ENCODE peak calls at places on chromosomes 1 and 21, in ten cellular contexts. D is thoracic aorta; I is A549; F is heart right ventricle; X is lower lobe of right lung; Q is OCI-LY7; Z is GM23338; Y is left ventricle myocardium inferior; U is CD8-positive, alpha-beta memory T cell; N is lung. J is an unnamed sample. For H3K4me1, the result is how much of the 10 kb centered on the place peaks cover.

GRCh38 chr1:23814016-23814415 is 11.2 kb downstream of the HMGCL start:
- DNase-seq in F (no peak), N (no peak), Q (no peak), Z (no peak), D (no peak), U (no peak), X (no peak), I (no peak), Y (no peak), J (no peak)

GRCh38 chr1:22139817-22140216 is 3.1 kb downstream of the WNT4 start:
- DNase-seq in F (no peak), N (no peak), Y (no peak), Q (no peak), X (no peak), Z (no peak), U (no peak), I (no peak), D (no peak), J (no peak)

GRCh38 chr1:29698033-29698432 is 461.7 kb downstream of the PTPRU start:
- DNase-seq in D (no peak), Q (no peak), F (no peak), I (peak), Y (no peak), N (no peak), Z (peak), U (no peak), X (no peak), J (no peak)

GRCh38 chr1:78716186-78716585 is 66.6 kb downstream of the IFI44 start:
- DNase-seq in D (no peak), Y (no peak), Z (no peak), F (no peak), X (no peak), Q (no peak), U (no peak), N (no peak), I (no peak), J (no peak)

GRCh38 chr1:3001471-3002348 is 19.6 kb upstream of the ACTRT2 start:
- DNase-seq in N (no peak), Q (no peak), X (no peak), F (no peak), U (no peak), Z (no peak), D (no peak), I (no peak), Y (no peak), J (no peak)

GRCh38 chr1:20057886-20058420 is 12.0 kb upstream of the PLA2G5 start:
- DNase-seq in N (no peak), Q (no peak), D (no peak), F (no peak), X (no peak), I (no peak), Z (no peak), U (no peak), Y (no peak), J (no peak)

GRCh38 chr1:207454046-207454964 is at the start of gene CR2:
- DNase-seq in N (peak), U (peak), X (peak), F (no peak), Q (peak), Z (peak), I (peak), D (no peak), Y (peak), J (peak)

GRCh38 chr1:155073377-155074272 is 5.0 kb upstream of the EFNA3 start:
- DNase-seq in U (no peak), Q (peak), I (no peak), N (no peak), X (no peak), F (no peak), Y (no peak), Z (no peak), D (no peak), J (no peak)

GRCh38 chr1:86015375-86015774 is 141.2 kb downstream of the COL24A1 start:
- DNase-seq in Z (no peak), X (no peak), U (no peak), Q (no peak), D (no peak), N (no peak), Y (no peak), I (no peak), F (no peak), J (no peak)

GRCh38 chr1:152622803-152623202 is at the start of gene LCE3A:
- DNase-seq in Y (no peak), X (no peak), U (no peak), D (no peak), I (no peak), N (no peak), Z (peak), F (no peak), Q (no peak), J (no peak)

GRCh38 chr1:201656670-201657032 is 117.7 kb downstream of the NAV1 start:
- DNase-seq in Q (no peak), Y (peak), Z (no peak), D (no peak), I (no peak), N (no peak), X (no peak), F (no peak), U (no peak), J (no peak)

GRCh38 chr1:165836664-165837482 is 9.5 kb downstream of the UCK2 start:
- DNase-seq in D (no peak), I (peak), Y (no peak), F (no peak), Q (no peak), N (peak), Z (peak), U (no peak), X (no peak), J (no peak)

GRCh38 chr1:100441651-100442050 is 89.3 kb downstream of the CDC14A start:
- DNase-seq in U (no peak), F (no peak), N (no peak), D (no peak), Y (no peak), I (no peak), X (no peak), Q (no peak), Z (no peak), J (no peak)

GRCh38 chr1:23249785-23250184 is 32.5 kb upstream of the HTR1D start:
- DNase-seq in I (no peak), D (no peak), Y (no peak), U (no peak), Q (no peak), N (no peak), F (no peak), Z (no peak), X (no peak), J (no peak)

GRCh38 chr1:1347663-1348419 is 1.4 kb downstream of the DVL1 start:
- DNase-seq in Z (no peak), F (no peak), Q (no peak), U (no peak), I (peak), N (no peak), D (no peak), Y (peak), X (no peak), J (no peak)

GRCh38 chr1:74505889-74506288 is 6.5 kb downstream of the LRRC53 start:
- DNase-seq in Q (no peak), X (no peak), D (no peak), I (no peak), Y (no peak), U (no peak), N (no peak), F (no peak), Z (no peak), J (no peak)

GRCh38 chr1:52476943-52477342 is 72.5 kb downstream of the PRPF38A start:
- DNase-seq in Q (no peak), I (no peak), X (no peak), F (no peak), D (no peak), U (no peak), Y (no peak), Z (no peak), N (no peak), J (no peak)

GRCh38 chr1:224542783-224543440 is 73.2 kb upstream of the CNIH3 start:
- DNase-seq in U (no peak), N (no peak), Z (no peak), Y (no peak), X (no peak), I (peak), F (no peak), D (no peak), Q (no peak), J (no peak)

GRCh38 chr1:30085814-30086770 is 637.3 kb downstream of the MATN1 start:
- DNase-seq in Q (peak), Z (peak), D (peak), I (peak), Y (peak), X (peak), N (no peak), F (peak), U (peak), J (no peak)

DNA sequence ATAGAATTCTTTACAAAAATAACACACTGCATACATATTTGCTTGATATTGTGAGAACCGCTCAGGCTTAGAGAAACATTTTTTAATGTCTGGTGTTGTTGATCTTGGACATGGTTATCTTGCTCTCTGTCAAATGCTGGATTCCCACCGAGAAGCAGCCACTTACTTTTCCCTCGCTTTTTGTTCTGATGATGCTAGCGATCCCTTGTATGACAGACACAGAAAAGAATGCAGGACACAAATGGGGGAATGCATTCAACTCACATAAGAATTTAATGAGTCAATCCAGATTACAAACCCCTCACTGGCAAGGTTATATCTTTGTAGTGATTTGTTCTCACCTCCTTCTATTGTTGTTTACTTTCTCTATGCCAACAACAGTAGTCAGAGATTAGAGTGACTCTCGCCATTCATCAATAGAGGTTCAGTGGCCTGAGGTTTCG is 76.8 kb upstream of the AKT3 start:
- DNase-seq in U (no peak), D (no peak), Y (no peak), I (peak), Z (peak), N (no peak), Q (no peak), F (no peak), X (no peak), J (no peak)
- H3K4me3 ChIP-seq in U (no peak), D (peak), Y (no peak), I (no peak), Z (no peak), N (no peak), Q (no peak), F (no peak), X (no peak), J (no peak)

DNA sequence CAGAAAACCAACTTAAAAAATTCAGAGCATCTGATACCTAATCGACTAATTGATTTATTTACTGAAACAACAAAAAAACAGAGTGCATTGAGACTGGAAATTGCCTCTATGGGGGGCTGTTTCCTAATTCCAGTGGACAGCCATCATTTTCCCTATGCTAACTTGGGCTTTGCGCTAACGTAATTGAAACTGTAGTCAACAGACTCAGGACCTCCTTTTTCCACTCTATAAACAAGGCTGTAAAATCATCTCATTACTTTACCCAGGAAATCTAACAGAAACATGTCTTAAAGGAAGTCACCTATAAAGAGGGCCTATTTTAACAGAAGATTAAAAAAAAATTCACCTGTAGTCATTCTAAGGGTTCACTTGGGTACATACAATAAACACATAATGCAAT is 2.1 kb downstream of the ERG start:
- DNase-seq in I (no peak), U (no peak), Z (no peak), X (no peak), F (no peak), N (no peak), Q (no peak), D (no peak), Y (no peak), J (no peak)
- H3K4me1 ChIP-seq in I (under half), U (under half), Z (under half), X (under half), F (under half), N (under half), Q (under half), D (half or more), Y (under half), J (under half)

GRCh38 chr1:193013707-193014106 is 45.5 kb downstream of the UCHL5 start:
- DNase-seq in Z (no peak), U (no peak), N (no peak), Q (no peak), F (peak), D (no peak), X (no peak), Y (no peak), I (no peak), J (no peak)
- H3K27ac ChIP-seq in Z (no peak), U (no peak), N (no peak), Q (no peak), F (peak), D (no peak), X (no peak), Y (peak), I (no peak), J (no peak)

GRCh38 chr1:53666566-53666965 is 72.4 kb downstream of the GLIS1 start:
- DNase-seq in Y (no peak), Z (no peak), D (no peak), U (no peak), N (no peak), F (no peak), X (no peak), I (no peak), Q (no peak), J (no peak)

GRCh38 chr1:53672243-53672642 is 66.7 kb downstream of the GLIS1 start:
- DNase-seq in Q (no peak), F (no peak), Z (no peak), N (no peak), D (no peak), U (no peak), X (no peak), Y (no peak), I (no peak), J (no peak)

GRCh38 chr1:53665996-53666395 is 73.0 kb downstream of the GLIS1 start:
- DNase-seq in Q (no peak), Y (no peak), X (no peak), I (no peak), F (no peak), Z (no peak), U (no peak), D (no peak), N (no peak), J (no peak)

GRCh38 chr1:53672785-53673184 is 66.2 kb downstream of the GLIS1 start:
- DNase-seq in U (no peak), X (no peak), N (no peak), I (no peak), Y (peak), F (no peak), D (no peak), Q (no peak), Z (no peak), J (no peak)

GRCh38 chr1:53669511-53670191 is 69.3 kb downstream of the GLIS1 start:
- DNase-seq in D (no peak), Q (no peak), U (no peak), X (no peak), I (no peak), F (no peak), Z (no peak), Y (no peak), N (no peak), J (no peak)
- H3K4me3 ChIP-seq in D (no peak), Q (no peak), U (no peak), X (no peak), I (no peak), F (no peak), Z (no peak), Y (no peak), N (no peak), J (no peak)

DNA sequence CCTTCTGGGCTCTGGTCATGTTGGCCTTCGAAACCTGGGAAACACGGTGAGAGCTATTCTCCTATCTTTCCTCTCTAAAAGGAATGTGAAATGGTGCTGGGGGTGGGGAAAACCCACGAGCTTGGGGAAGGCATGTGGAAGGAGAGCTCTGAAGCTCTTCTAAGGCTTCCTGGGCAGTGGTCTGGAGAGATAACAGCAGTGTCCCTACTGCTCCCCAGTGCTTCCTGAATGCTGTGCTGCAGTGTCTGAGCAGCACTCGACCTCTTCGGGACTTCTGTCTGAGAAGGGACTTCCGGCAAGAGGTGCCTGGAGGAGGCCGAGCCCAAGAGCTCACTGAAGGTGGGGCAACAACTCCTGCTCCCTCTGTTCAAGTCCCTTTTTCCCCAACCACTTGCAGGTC is 2.8 kb downstream of the USP21 start:
- DNase-seq in Z (no peak), I (no peak), X (no peak), N (no peak), D (no peak), Y (no peak), Q (no peak), F (no peak), U (no peak), J (no peak)
- H3K4me1 ChIP-seq in Z (under half), I (under half), X (under half), N (under half), D (under half), Y (half or more), Q (under half), F (under half), U (under half), J (under half)

GRCh38 chr1:211909385-211909784 is 78.8 kb upstream of the LPGAT1 start:
- DNase-seq in Q (no peak), Z (no peak), F (no peak), U (no peak), N (no peak), Y (no peak), I (no peak), D (no peak), X (no peak), J (no peak)

GRCh38 chr1:211910917-211911485 is 80.4 kb upstream of the LPGAT1 start:
- DNase-seq in Y (no peak), X (no peak), I (no peak), U (no peak), D (no peak), N (no peak), F (no peak), Z (no peak), Q (no peak), J (no peak)

GRCh38 chr1:211910136-211910884 is 79.7 kb upstream of the LPGAT1 start:
- DNase-seq in N (no peak), F (no peak), U (no peak), I (no peak), X (no peak), Q (no peak), Z (no peak), D (no peak), Y (no peak), J (no peak)

GRCh38 chr1:211912064-211912463 is 81.5 kb upstream of the LPGAT1 start:
- DNase-seq in Q (no peak), N (no peak), I (peak), U (no peak), Z (no peak), F (no peak), D (no peak), Y (no peak), X (no peak), J (no peak)

DNA sequence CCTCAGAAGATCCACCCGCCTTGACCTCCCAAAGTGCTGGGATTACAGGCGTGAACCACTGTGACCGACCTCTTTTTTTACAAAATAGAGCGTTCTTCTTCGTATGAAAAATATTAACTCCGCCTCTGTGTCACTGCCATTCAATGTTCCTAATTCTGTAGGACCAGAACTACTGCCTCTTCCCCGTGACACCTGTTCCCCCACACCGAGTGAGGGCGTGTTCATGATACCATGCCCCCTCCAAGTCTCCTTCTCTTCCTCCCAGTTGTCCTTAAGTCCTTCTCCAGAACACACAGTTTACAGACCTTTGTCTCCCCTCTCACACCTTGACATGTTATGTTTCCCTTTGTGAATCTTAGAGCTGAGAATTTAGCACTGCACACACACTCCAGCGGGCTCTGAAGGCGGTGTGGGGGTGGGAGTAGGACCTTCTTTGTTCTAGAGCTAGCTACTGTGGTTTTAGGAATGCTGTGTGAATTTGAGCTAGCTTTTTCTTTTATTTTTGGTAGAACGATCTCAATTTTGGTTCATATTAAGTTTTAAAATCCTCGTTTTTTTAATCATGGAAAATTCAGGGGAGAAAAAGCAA is 82.4 kb upstream of the LPGAT1 start:
- DNase-seq in Q (no peak), I (no peak), D (no peak), N (no peak), F (no peak), U (no peak), X (no peak), Z (no peak), Y (no peak), J (no peak)
- H3K27ac ChIP-seq in Q (no peak), I (peak), D (no peak), N (no peak), F (no peak), U (no peak), X (no peak), Z (no peak), Y (no peak), J (no peak)